ENCODE peak calls at places on chromosomes 6 and 20, in four cellular contexts. V is neural progenitor cell, R is endothelial cell of umbilical vein, O is K562. E is an unnamed sample.

GRCh38 chr6:88358846-88359245 is 192.7 kb upstream of the CNR1 start:
- DNase-seq in V (no peak), R (no peak), O (no peak), E (no peak)

GRCh38 chr20:35604444-35604750 is 11.2 kb upstream of the SPAG4 start:
- DNase-seq in V (peak), R (peak), O (peak), E (peak)

GRCh38 chr20:37531856-37532255 is 4.2 kb upstream of the BLCAP start:
- DNase-seq in V (no peak), R (no peak), O (no peak), E (no peak)

GRCh38 chr20:30167540-30167939 is 1089.9 kb upstream of the DEFB115 start:
- DNase-seq in V (no peak), R (no peak), O (no peak), E (no peak)

GRCh38 chr6:149806127-149806526 is 56.6 kb downstream of the PCMT1 start:
- DNase-seq in V (no peak), R (no peak), O (peak), E (no peak)

GRCh38 chr6:56719310-56719709 is 76.6 kb upstream of the DST start:
- DNase-seq in V (no peak), R (peak), O (no peak), E (no peak)

GRCh38 chr6:40586800-40587201 is 363 bp downstream of the LRFN2 start:
- DNase-seq in V (peak), R (no peak), O (no peak), E (peak)

GRCh38 chr6:167337231-167337630 is 12.3 kb downstream of the TTLL2 start:
- DNase-seq in V (no peak), R (no peak), O (no peak), E (no peak)

GRCh38 chr20:25250508-25250907 is 2.6 kb downstream of the PYGB start:
- DNase-seq in V (no peak), R (no peak), O (no peak), E (no peak)

GRCh38 chr6:89221971-89222887 is 5.1 kb upstream of the GABRR1 start:
- DNase-seq in V (no peak), R (no peak), O (no peak), E (no peak)

GRCh38 chr20:9241721-9242427 is 173.0 kb downstream of the PLCB4 start:
- DNase-seq in V (peak), R (no peak), O (no peak), E (no peak)

GRCh38 chr6:106275692-106276091 is 49.9 kb downstream of the ATG5 start:
- DNase-seq in V (no peak), R (no peak), O (no peak), E (no peak)

GRCh38 chr20:38812915-38813573 is 7.5 kb downstream of the PPP1R16B start:
- DNase-seq in V (no peak), R (no peak), O (no peak), E (no peak)

GRCh38 chr6:87929843-87930288 is 117.8 kb upstream of the SPACA1 start:
- DNase-seq in V (peak), R (peak), O (peak), E (peak)

GRCh38 chr6:39568896-39569295 is 156.3 kb downstream of the KIF6 start:
- DNase-seq in V (no peak), R (no peak), O (no peak), E (no peak)

GRCh38 chr6:110233769-110234374 is 53.6 kb downstream of the CDC40 start:
- DNase-seq in V (no peak), R (no peak), O (no peak), E (no peak)

GRCh38 chr6:111759836-111760785 is 113.1 kb downstream of the FYN start:
- DNase-seq in V (peak), R (no peak), O (no peak), E (no peak)

GRCh38 chr20:18984238-18985200 is 170.9 kb downstream of the SCP2D1 start:
- DNase-seq in V (peak), R (no peak), O (peak), E (no peak)

GRCh38 chr20:35891375-35891774 is 62.9 kb downstream of the SCAND1 start:
- DNase-seq in V (no peak), R (no peak), O (no peak), E (no peak)

GRCh38 chr6:20681243-20681684 is 147.0 kb downstream of the CDKAL1 start:
- DNase-seq in V (no peak), R (no peak), O (no peak), E (no peak)

GRCh38 chr6:34536959-34537848 is 18.9 kb downstream of the SPDEF start:
- DNase-seq in V (no peak), R (no peak), O (peak), E (no peak)

GRCh38 chr6:131916847-131917246 is 34.3 kb downstream of the CCN2 start:
- DNase-seq in V (no peak), R (no peak), O (no peak), E (no peak)

GRCh38 chr6:136752554-136752953 is 39.7 kb downstream of the MAP3K5 start:
- DNase-seq in V (no peak), R (no peak), O (peak), E (no peak)

GRCh38 chr6:136749359-136749758 is 42.9 kb downstream of the MAP3K5 start:
- DNase-seq in V (no peak), R (no peak), O (peak), E (no peak)

GRCh38 chr6:136751991-136752390 is 40.3 kb downstream of the MAP3K5 start:
- DNase-seq in V (no peak), R (no peak), O (no peak), E (no peak)

GRCh38 chr6:136751478-136751956 is 40.8 kb downstream of the MAP3K5 start:
- DNase-seq in V (no peak), R (no peak), O (no peak), E (no peak)

GRCh38 chr6:136750821-136751220 is 41.5 kb downstream of the MAP3K5 start:
- DNase-seq in V (no peak), R (no peak), O (no peak), E (no peak)
- H3K9ac ChIP-seq in V (no peak), R (no peak), O (no peak), E (no peak)

GRCh38 chr6:133369755-133370154 is 128.6 kb downstream of the EYA4 start:
- DNase-seq in V (no peak), R (no peak), O (no peak), E (no peak)
- H3K27ac ChIP-seq in V (no peak), R (no peak), O (no peak), E (no peak)

GRCh38 chr6:6810727-6811126 is 222.2 kb downstream of the LY86 start:
- DNase-seq in V (no peak), R (no peak), O (no peak), E (no peak)

GRCh38 chr6:6808915-6809314 is 220.4 kb downstream of the LY86 start:
- DNase-seq in V (no peak), R (no peak), O (no peak), E (no peak)

GRCh38 chr6:6808343-6808742 is 219.8 kb downstream of the LY86 start:
- DNase-seq in V (no peak), R (no peak), O (no peak), E (no peak)

GRCh38 chr6:6812427-6812826 is 223.9 kb downstream of the LY86 start:
- DNase-seq in V (no peak), R (no peak), O (no peak), E (no peak)

DNA sequence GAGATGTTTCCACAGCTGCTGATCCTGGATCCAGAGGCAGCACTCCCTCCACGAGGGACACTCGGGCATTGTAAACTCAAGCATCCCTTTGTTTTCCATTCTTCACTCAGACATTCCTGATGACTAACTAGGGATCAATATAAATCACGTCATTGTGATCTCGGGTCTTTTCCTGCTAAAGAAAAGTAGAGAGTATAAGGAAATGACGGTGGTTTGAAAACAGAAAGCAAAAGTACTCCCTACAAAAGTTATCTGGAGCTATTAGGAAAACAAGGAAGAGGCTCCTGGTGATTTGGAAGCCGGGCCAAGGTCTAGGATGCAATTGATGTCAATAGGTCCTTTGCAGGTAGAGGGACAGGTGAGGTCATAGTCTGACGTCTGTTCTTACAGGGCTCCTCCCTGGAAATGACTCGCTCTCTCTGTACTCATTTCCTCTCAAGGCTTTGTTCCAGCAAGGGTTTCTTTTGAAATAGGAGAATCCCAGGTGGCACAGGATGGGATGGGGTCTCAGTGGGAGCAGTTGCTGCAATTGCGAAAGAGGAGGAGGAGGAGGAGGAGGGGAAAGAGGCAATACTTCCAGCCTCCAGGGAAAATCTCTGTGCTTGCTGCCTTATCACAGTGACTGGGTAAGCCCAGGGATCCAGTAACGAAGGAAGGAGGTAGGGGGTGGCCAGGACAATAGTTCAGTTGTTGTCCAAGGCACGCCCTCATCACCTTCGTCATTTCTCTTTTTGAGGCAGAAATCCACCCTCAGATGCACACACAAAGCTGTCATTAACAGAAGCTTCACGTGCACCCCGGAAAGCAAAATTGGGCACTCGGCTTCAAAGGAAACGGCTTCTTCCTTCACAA is 222.9 kb downstream of the LY86 start:
- DNase-seq in V (peak), R (peak), O (no peak), E (no peak)
- H3K4me3 ChIP-seq in V (peak), R (peak), O (no peak), E (peak)

GRCh38 chr6:161406633-161407032 is 132.8 kb upstream of the AGPAT4 start:
- DNase-seq in V (no peak), R (no peak), O (peak), E (no peak)

GRCh38 chr6:161409353-161409752 is 135.5 kb upstream of the AGPAT4 start:
- DNase-seq in V (no peak), R (no peak), O (no peak), E (no peak)

GRCh38 chr6:161407581-161407980 is 133.7 kb upstream of the AGPAT4 start:
- DNase-seq in V (peak), R (no peak), O (peak), E (no peak)

GRCh38 chr6:161405418-161405817 is 131.6 kb upstream of the AGPAT4 start:
- DNase-seq in V (no peak), R (no peak), O (no peak), E (no peak)

GRCh38 chr6:161407115-161407514 is 133.3 kb upstream of the AGPAT4 start:
- DNase-seq in V (no peak), R (no peak), O (no peak), E (no peak)
- H3K9ac ChIP-seq in V (no peak), R (no peak), O (no peak), E (no peak)

GRCh38 chr20:50815162-50815989 is 20.5 kb downstream of the BCAS4 start:
- DNase-seq in V (no peak), R (no peak), O (no peak), E (peak)
- H3K27ac ChIP-seq in V (no peak), R (no peak), O (no peak), E (no peak)

DNA sequence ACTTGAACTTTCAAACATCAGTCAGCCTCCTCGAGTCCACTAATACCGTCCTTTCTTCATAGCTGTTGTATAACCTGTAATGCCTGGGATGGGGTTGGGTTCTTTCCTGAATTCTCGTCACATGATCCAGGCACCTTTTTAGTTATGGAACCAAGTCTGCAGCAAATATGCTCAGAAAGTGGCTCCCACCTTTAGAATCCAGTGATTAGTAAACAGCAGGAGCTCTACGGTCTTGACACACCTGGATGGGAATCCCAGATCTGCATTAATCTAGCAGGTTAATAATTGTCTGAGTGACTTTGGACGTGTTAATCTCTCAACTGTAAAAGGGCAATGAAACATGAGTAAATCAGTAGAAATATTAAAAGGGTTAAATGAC is 729 bp upstream of the ZHX3 start:
- DNase-seq in V (no peak), R (no peak), O (no peak), E (no peak)
- H3K4me3 ChIP-seq in V (peak), R (no peak), O (peak), E (peak)

GRCh38 chr6:31614075-31614619 is 887 bp upstream of the AIF1 start:
- DNase-seq in V (no peak), R (no peak), O (no peak), E (no peak)
- H3K9ac ChIP-seq in V (no peak), R (no peak), O (peak), E (no peak)

E was measured in kidney.